ENCODE peak calls at places on chromosomes 7 and 10, in six cellular contexts. One of them, this sample, is unnamed.

GRCh38 chr10:32961892-32962369 is 3.9 kb upstream of the ITGB1 start:
- DNase-seq in spleen: no peak
- DNase-seq in uterus: no peak
- DNase-seq in coronary artery: no peak
- DNase-seq in suprapubic skin: no peak
- DNase-seq in mammary epithelial cell: peak
- DNase-seq in this sample: peak

GRCh38 chr7:2646680-2647571 is 15.1 kb downstream of the TTYH3 start:
- DNase-seq in spleen: no peak
- DNase-seq in uterus: no peak
- DNase-seq in coronary artery: no peak
- DNase-seq in suprapubic skin: no peak
- DNase-seq in mammary epithelial cell: no peak
- DNase-seq in this sample: no peak

GRCh38 chr7:148973256-148973655 is 55.0 kb downstream of the PDIA4 start:
- DNase-seq in spleen: peak
- DNase-seq in uterus: no peak
- DNase-seq in coronary artery: no peak
- DNase-seq in suprapubic skin: no peak
- DNase-seq in mammary epithelial cell: no peak
- DNase-seq in this sample: no peak

GRCh38 chr7:8212638-8213037 is 49.3 kb downstream of the ICA1 start:
- DNase-seq in spleen: peak
- DNase-seq in uterus: no peak
- DNase-seq in coronary artery: no peak
- DNase-seq in suprapubic skin: no peak
- DNase-seq in mammary epithelial cell: no peak
- DNase-seq in this sample: no peak

GRCh38 chr10:65194131-65194530 is 1672.9 kb downstream of the REEP3 start:
- DNase-seq in spleen: no peak
- DNase-seq in uterus: no peak
- DNase-seq in coronary artery: no peak
- DNase-seq in suprapubic skin: no peak
- DNase-seq in mammary epithelial cell: peak
- DNase-seq in this sample: peak

GRCh38 chr7:100752994-100753393 is 19.6 kb downstream of the ZAN start:
- DNase-seq in spleen: no peak
- DNase-seq in uterus: no peak
- DNase-seq in coronary artery: no peak
- DNase-seq in suprapubic skin: no peak
- DNase-seq in mammary epithelial cell: no peak
- DNase-seq in this sample: no peak

GRCh38 chr7:114921636-114922150 is at the start of gene MDFIC:
- DNase-seq in spleen: peak
- DNase-seq in uterus: peak
- DNase-seq in coronary artery: peak
- DNase-seq in suprapubic skin: peak
- DNase-seq in mammary epithelial cell: no peak
- DNase-seq in this sample: no peak

GRCh38 chr10:112843623-112844022 is 106.4 kb upstream of the TCF7L2 start:
- DNase-seq in spleen: no peak
- DNase-seq in uterus: no peak
- DNase-seq in coronary artery: no peak
- DNase-seq in suprapubic skin: no peak
- DNase-seq in mammary epithelial cell: no peak
- DNase-seq in this sample: no peak

GRCh38 chr7:133763241-133763640 is 363.9 kb upstream of the LRGUK start:
- DNase-seq in spleen: no peak
- DNase-seq in uterus: no peak
- DNase-seq in coronary artery: no peak
- DNase-seq in suprapubic skin: no peak
- DNase-seq in mammary epithelial cell: no peak
- DNase-seq in this sample: no peak

GRCh38 chr10:131000737-131001136 is 310.8 kb downstream of the TCERG1L start:
- DNase-seq in spleen: no peak
- DNase-seq in uterus: no peak
- DNase-seq in coronary artery: peak
- DNase-seq in suprapubic skin: no peak
- DNase-seq in mammary epithelial cell: no peak
- DNase-seq in this sample: no peak

GRCh38 chr7:2373124-2373556 is 18.5 kb downstream of the EIF3B start:
- DNase-seq in spleen: no peak
- DNase-seq in uterus: no peak
- DNase-seq in coronary artery: no peak
- DNase-seq in suprapubic skin: no peak
- DNase-seq in mammary epithelial cell: peak
- DNase-seq in this sample: no peak

GRCh38 chr7:13411641-13412040 is 577.8 kb downstream of the ETV1 start:
- DNase-seq in spleen: no peak
- DNase-seq in uterus: no peak
- DNase-seq in coronary artery: no peak
- DNase-seq in suprapubic skin: no peak
- DNase-seq in mammary epithelial cell: no peak
- DNase-seq in this sample: no peak

GRCh38 chr10:110471566-110472139 is 26.1 kb upstream of the DUSP5 start:
- DNase-seq in spleen: no peak
- DNase-seq in uterus: no peak
- DNase-seq in coronary artery: no peak
- DNase-seq in suprapubic skin: peak
- DNase-seq in mammary epithelial cell: peak
- DNase-seq in this sample: peak

GRCh38 chr7:55552320-55553086 is 19.8 kb downstream of the VOPP1 start:
- DNase-seq in spleen: no peak
- DNase-seq in uterus: peak
- DNase-seq in coronary artery: no peak
- DNase-seq in suprapubic skin: no peak
- DNase-seq in mammary epithelial cell: no peak
- DNase-seq in this sample: peak
- TF ChIP-seq CTCF in spleen: no peak
- TF ChIP-seq CTCF in uterus: no peak
- TF ChIP-seq CTCF in coronary artery: no peak
- TF ChIP-seq CTCF in suprapubic skin: no peak
- TF ChIP-seq CTCF in mammary epithelial cell: no peak
- TF ChIP-seq CTCF in this sample: no peak

GRCh38 chr10:4767033-4767814 is 58.8 kb upstream of the AKR1E2 start:
- DNase-seq in spleen: no peak
- DNase-seq in uterus: no peak
- DNase-seq in coronary artery: no peak
- DNase-seq in suprapubic skin: no peak
- DNase-seq in mammary epithelial cell: peak
- DNase-seq in this sample: peak

GRCh38 chr10:4765428-4765827 is 60.6 kb upstream of the AKR1E2 start:
- DNase-seq in spleen: no peak
- DNase-seq in uterus: no peak
- DNase-seq in coronary artery: no peak
- DNase-seq in suprapubic skin: no peak
- DNase-seq in mammary epithelial cell: peak
- DNase-seq in this sample: no peak

GRCh38 chr10:4766449-4766848 is 59.6 kb upstream of the AKR1E2 start:
- DNase-seq in spleen: no peak
- DNase-seq in uterus: no peak
- DNase-seq in coronary artery: no peak
- DNase-seq in suprapubic skin: no peak
- DNase-seq in mammary epithelial cell: peak
- DNase-seq in this sample: peak

GRCh38 chr10:4763513-4763912 is 62.5 kb upstream of the AKR1E2 start:
- DNase-seq in spleen: no peak
- DNase-seq in uterus: no peak
- DNase-seq in coronary artery: no peak
- DNase-seq in suprapubic skin: no peak
- DNase-seq in mammary epithelial cell: no peak
- DNase-seq in this sample: no peak

GRCh38 chr10:4763960-4764428 is 62.0 kb upstream of the AKR1E2 start:
- DNase-seq in spleen: no peak
- DNase-seq in uterus: no peak
- DNase-seq in coronary artery: no peak
- DNase-seq in suprapubic skin: no peak
- DNase-seq in mammary epithelial cell: peak
- DNase-seq in this sample: peak
- H3K4me3 ChIP-seq in spleen: no peak
- H3K4me3 ChIP-seq in uterus: no peak
- H3K4me3 ChIP-seq in coronary artery: no peak
- H3K4me3 ChIP-seq in suprapubic skin: no peak
- H3K4me3 ChIP-seq in mammary epithelial cell: peak
- H3K4me3 ChIP-seq in this sample: no peak

GRCh38 chr7:108875139-108875538 is 305.5 kb downstream of the DNAJB9 start:
- DNase-seq in spleen: no peak
- DNase-seq in uterus: no peak
- DNase-seq in coronary artery: no peak
- DNase-seq in suprapubic skin: no peak
- DNase-seq in mammary epithelial cell: peak
- DNase-seq in this sample: peak
- TF ChIP-seq CTCF in spleen: no peak
- TF ChIP-seq CTCF in uterus: no peak
- TF ChIP-seq CTCF in coronary artery: no peak
- TF ChIP-seq CTCF in suprapubic skin: no peak
- TF ChIP-seq CTCF in mammary epithelial cell: peak
- TF ChIP-seq CTCF in this sample: peak

DNA sequence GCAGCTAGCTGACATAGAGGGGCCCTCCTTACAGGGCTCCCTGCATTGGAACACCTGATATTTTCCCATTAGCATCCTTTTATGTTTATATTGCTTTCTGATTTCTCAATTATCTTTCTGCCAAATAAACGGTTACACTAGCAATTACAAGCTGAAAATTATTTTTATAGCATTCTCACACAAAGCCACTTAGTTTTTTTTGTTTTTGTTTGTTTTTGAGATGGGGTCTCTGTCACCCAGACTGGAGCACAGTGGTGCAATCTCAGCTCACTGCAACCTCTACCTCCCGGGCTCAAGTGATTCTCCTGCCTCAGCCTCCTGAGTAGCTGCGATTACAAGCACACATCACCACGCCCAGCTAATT is 9.9 kb upstream of the ZC3HAV1 start:
- DNase-seq in spleen: no peak
- DNase-seq in uterus: no peak
- DNase-seq in coronary artery: no peak
- DNase-seq in suprapubic skin: no peak
- DNase-seq in mammary epithelial cell: no peak
- DNase-seq in this sample: no peak
- H3K4me3 ChIP-seq in spleen: no peak
- H3K4me3 ChIP-seq in uterus: no peak
- H3K4me3 ChIP-seq in coronary artery: no peak
- H3K4me3 ChIP-seq in suprapubic skin: no peak
- H3K4me3 ChIP-seq in mammary epithelial cell: no peak
- H3K4me3 ChIP-seq in this sample: no peak

GRCh38 chr10:114342976-114343375 is 61.3 kb downstream of the AFAP1L2 start:
- DNase-seq in spleen: no peak
- DNase-seq in uterus: no peak
- DNase-seq in coronary artery: no peak
- DNase-seq in suprapubic skin: no peak
- DNase-seq in mammary epithelial cell: no peak
- DNase-seq in this sample: no peak

GRCh38 chr10:114337510-114338462 is 66.5 kb downstream of the AFAP1L2 start:
- DNase-seq in spleen: peak
- DNase-seq in uterus: no peak
- DNase-seq in coronary artery: no peak
- DNase-seq in suprapubic skin: no peak
- DNase-seq in mammary epithelial cell: no peak
- DNase-seq in this sample: no peak

GRCh38 chr10:114343623-114344306 is 60.5 kb downstream of the AFAP1L2 start:
- DNase-seq in spleen: no peak
- DNase-seq in uterus: no peak
- DNase-seq in coronary artery: no peak
- DNase-seq in suprapubic skin: no peak
- DNase-seq in mammary epithelial cell: no peak
- DNase-seq in this sample: no peak

GRCh38 chr10:114336823-114337509 is 67.3 kb downstream of the AFAP1L2 start:
- DNase-seq in spleen: peak
- DNase-seq in uterus: no peak
- DNase-seq in coronary artery: no peak
- DNase-seq in suprapubic skin: no peak
- DNase-seq in mammary epithelial cell: peak
- DNase-seq in this sample: no peak

GRCh38 chr10:114340816-114341215 is 63.5 kb downstream of the AFAP1L2 start:
- DNase-seq in spleen: peak
- DNase-seq in uterus: no peak
- DNase-seq in coronary artery: no peak
- DNase-seq in suprapubic skin: no peak
- DNase-seq in mammary epithelial cell: no peak
- DNase-seq in this sample: no peak
- TF ChIP-seq CTCF in spleen: no peak
- TF ChIP-seq CTCF in uterus: no peak
- TF ChIP-seq CTCF in coronary artery: no peak
- TF ChIP-seq CTCF in suprapubic skin: no peak
- TF ChIP-seq CTCF in mammary epithelial cell: no peak
- TF ChIP-seq CTCF in this sample: no peak

DNA sequence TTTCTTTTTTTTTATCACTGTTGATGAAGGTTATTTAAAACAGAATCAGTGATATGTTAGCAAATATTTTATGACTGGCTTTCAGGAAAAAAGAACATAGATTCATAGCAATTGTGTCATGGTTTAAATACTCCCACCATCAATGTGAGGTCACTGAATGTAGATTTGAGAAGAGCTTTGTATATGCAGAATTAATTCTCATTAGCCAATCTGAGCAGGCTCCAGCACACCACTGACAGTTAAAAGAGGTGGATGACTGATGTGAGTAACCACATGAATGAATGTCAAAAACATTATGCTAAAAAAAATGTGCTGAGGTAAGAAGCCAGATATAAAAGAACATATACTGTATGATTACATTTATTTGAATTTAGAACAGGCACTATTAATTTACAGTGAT is 174.8 kb upstream of the KAT6B start:
- DNase-seq in spleen: no peak
- DNase-seq in uterus: no peak
- DNase-seq in coronary artery: no peak
- DNase-seq in suprapubic skin: no peak
- DNase-seq in mammary epithelial cell: no peak
- DNase-seq in this sample: no peak
- H3K4me3 ChIP-seq in spleen: no peak
- H3K4me3 ChIP-seq in uterus: no peak
- H3K4me3 ChIP-seq in coronary artery: no peak
- H3K4me3 ChIP-seq in suprapubic skin: no peak
- H3K4me3 ChIP-seq in mammary epithelial cell: no peak
- H3K4me3 ChIP-seq in this sample: no peak

DNA sequence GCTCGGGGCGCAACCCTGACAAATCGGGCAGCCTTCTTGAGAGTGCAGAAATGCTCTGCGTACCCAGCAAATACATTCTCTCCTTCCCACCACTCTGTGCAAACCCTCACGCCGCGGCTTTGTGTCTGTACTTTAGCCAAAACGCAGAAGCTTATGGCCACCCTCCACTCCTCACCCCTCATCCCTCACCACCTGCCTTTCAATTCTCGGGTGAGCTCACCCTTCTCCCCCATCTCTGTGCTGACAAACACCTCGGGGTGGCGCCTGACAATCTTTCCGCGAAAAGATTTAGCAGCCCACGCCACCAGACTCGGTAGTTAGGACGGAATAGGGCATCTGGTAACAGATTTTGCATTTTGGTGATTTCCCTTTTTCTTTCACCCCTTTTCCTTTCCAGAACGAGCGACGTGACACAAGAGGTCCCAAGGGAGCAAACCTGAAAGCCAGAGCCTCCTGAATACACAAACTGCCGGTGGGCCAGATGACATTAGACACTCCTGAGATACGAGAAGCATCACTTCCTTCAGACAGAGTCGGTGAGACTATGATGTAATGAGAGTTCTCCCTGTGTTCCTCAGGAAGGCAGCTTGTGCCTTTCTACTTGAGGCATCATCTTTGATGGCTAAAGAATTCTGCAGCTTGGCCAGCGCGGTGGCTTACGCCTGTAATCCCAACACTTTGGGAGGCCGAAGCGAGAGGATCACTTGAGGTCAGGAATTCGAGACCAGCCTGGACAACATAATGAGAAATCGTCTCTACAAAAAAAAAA is 663 bp upstream of the ATAD1 start:
- DNase-seq in spleen: peak
- DNase-seq in uterus: peak
- DNase-seq in coronary artery: no peak
- DNase-seq in suprapubic skin: peak
- DNase-seq in mammary epithelial cell: peak
- DNase-seq in this sample: peak
- TF ChIP-seq CTCF in spleen: no peak
- TF ChIP-seq CTCF in uterus: no peak
- TF ChIP-seq CTCF in coronary artery: no peak
- TF ChIP-seq CTCF in suprapubic skin: no peak
- TF ChIP-seq CTCF in mammary epithelial cell: peak
- TF ChIP-seq CTCF in this sample: no peak

This sample was measured in fibroblast of pulmonary artery.